ENCODE peak calls at places on chromosomes 4 and X, in five cellular contexts. R, B, P, K and O are unnamed samples.

GRCh38 chr4:100379583-100380105 is 138.2 kb downstream of the EMCN start:
- DNase-seq in K (no peak), P (no peak), B (no peak), R (no peak), O (no peak)

GRCh38 chr4:152780267-152780811 is 585 bp downstream of the ARFIP1 start:
- DNase-seq in R (no peak), K (no peak), B (no peak), P (peak; percentile 37), O (peak; percentile 12)

GRCh38 chr4:169080970-169081369 is 70.9 kb upstream of the CBR4 start:
- DNase-seq in B (no peak), P (no peak), K (no peak), R (no peak), O (no peak)

GRCh38 chr4:37763831-37764230 is 62.7 kb upstream of the PGM2 start:
- DNase-seq in B (no peak), P (no peak), K (no peak), R (no peak), O (no peak)

GRCh38 chr4:140049024-140049923 is 104.7 kb downstream of the MAML3 start:
- DNase-seq in R (peak; percentile 70), K (no peak), B (no peak), P (peak; percentile 88), O (peak; percentile 61)

GRCh38 chr4:52618795-52619590 is 40.1 kb downstream of the USP46 start:
- DNase-seq in P (no peak), B (no peak), K (no peak), R (no peak), O (no peak)

GRCh38 chrX:5876984-5877655 is 351.5 kb downstream of the NLGN4X start:
- DNase-seq in P (peak; percentile 67), K (peak; percentile 8), R (no peak), B (no peak), O (no peak)

GRCh38 chr4:99300934-99301333 is 10.1 kb upstream of the ADH1A start:
- DNase-seq in B (no peak), K (no peak), P (no peak), R (no peak), O (no peak)

GRCh38 chr4:102641796-102642195 is 119.0 kb downstream of the MANBA start:
- DNase-seq in P (no peak), R (no peak), K (no peak), B (no peak), O (no peak)

GRCh38 chr4:159747983-159748382 is 645.1 kb downstream of the RAPGEF2 start:
- DNase-seq in P (no peak), R (no peak), B (no peak), K (no peak), O (no peak)

GRCh38 chr4:15130441-15130840 is 128.2 kb downstream of the CPEB2 start:
- DNase-seq in R (no peak), B (no peak), P (no peak), K (no peak), O (no peak)

GRCh38 chr4:139666735-139667266 is 1.2 kb downstream of the MGST2 start:
- DNase-seq in B (no peak), R (no peak), K (no peak), P (peak; percentile 30), O (peak; percentile 77)

GRCh38 chrX:9465380-9466114 is 689 bp downstream of the TBL1X start:
- DNase-seq in P (peak; percentile 40), K (peak; percentile 27), R (peak; percentile 59), B (no peak), O (no peak)

GRCh38 chrX:635428-636192 is 5.0 kb downstream of the SHOX start:
- DNase-seq in B (no peak), K (no peak), P (peak; percentile 82), R (peak; percentile 19), O (no peak)

GRCh38 chr4:94939791-94940530 is 182.2 kb downstream of the BMPR1B start:
- DNase-seq in B (no peak), P (peak; percentile 16), K (no peak), R (no peak), O (no peak)

GRCh38 chr4:73912191-73912590 is 43.0 kb downstream of the CXCL1 start:
- DNase-seq in R (no peak), B (no peak), K (no peak), P (no peak), O (no peak)

GRCh38 chr4:187208641-187209040 is 485.0 kb upstream of the FAT1 start:
- DNase-seq in K (no peak), P (no peak), B (no peak), R (no peak), O (no peak)

GRCh38 chr4:81606796-81607550 is 135.3 kb upstream of the RASGEF1B start:
- DNase-seq in P (no peak), B (no peak), K (no peak), R (no peak), O (no peak)

GRCh38 chr4:6019316-6020263 is 1.4 kb upstream of the C4orf50 start:
- DNase-seq in K (peak; percentile 65), R (no peak), B (peak; percentile 36), P (peak; percentile 95), O (peak; percentile 13)

GRCh38 chr4:32798471-32798870 is 2078.3 kb downstream of the PCDH7 start:
- DNase-seq in R (no peak), B (no peak), P (no peak), K (no peak), O (no peak)

DNA sequence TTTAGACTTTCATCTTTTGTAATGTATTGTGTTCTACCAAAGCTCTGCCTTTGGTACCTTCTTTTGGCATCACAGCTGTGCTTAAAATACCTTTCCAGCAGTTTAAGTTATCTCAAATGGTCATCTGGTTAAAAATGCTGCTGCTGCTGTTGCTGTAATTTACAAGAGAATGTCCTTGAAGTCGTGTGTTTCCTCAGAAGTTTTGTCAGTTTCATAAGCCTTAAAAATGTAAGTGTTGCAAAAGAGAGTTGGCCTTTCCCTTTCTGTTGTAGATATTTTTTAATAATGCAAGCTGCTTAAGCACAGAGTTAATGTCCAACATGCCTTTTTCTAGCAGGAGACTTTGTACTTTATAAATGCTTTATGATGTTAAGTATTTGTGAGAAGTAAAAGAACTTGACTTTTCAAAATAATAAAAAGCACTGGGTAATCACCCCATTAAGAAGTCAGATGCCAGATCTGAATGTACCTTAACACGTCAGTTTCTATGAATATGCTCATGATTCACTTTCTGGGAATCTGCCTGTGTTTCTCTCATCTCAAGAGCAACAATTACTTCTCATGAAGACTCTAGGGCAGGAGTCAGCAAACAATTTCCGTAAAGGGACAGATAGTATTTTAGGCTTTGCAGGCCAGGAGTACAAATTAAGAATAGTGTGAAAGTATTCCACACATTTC is 35.3 kb upstream of the TENM3 start:
- DNase-seq in K (no peak), R (no peak), B (no peak), P (peak; percentile 41), O (no peak)
- H3K27ac ChIP-seq in K (no peak overlapping the region), R (no peak overlapping the region), B (no peak overlapping the region), P (peak overlapping the region; percentile 18), O (no peak overlapping the region)

GRCh38 chr4:141078871-141079270 is 54.4 kb downstream of the RNF150 start:
- DNase-seq in R (no peak), K (no peak), B (no peak), P (no peak), O (no peak)

GRCh38 chr4:141079393-141079930 is 53.8 kb downstream of the RNF150 start:
- DNase-seq in P (no peak), R (no peak), K (no peak), B (no peak), O (no peak)

GRCh38 chr4:141081921-141082381 is 51.3 kb downstream of the RNF150 start:
- DNase-seq in B (no peak), R (no peak), K (no peak), P (no peak), O (no peak)

GRCh38 chr4:141077611-141078225 is 55.6 kb downstream of the RNF150 start:
- DNase-seq in P (peak; percentile 16), B (no peak), K (no peak), R (no peak), O (no peak)

GRCh38 chr4:141080668-141081067 is 52.6 kb downstream of the RNF150 start:
- DNase-seq in B (no peak), R (no peak), P (peak; percentile 19), K (no peak), O (no peak)
- H3K4me3 ChIP-seq in B (no peak overlapping the region), R (no peak overlapping the region), P (no peak overlapping the region), K (no peak overlapping the region), O (no peak overlapping the region)

GRCh38 chrX:39472161-39472560 is 625.6 kb downstream of the BCOR start:
- DNase-seq in K (no peak), B (no peak), P (no peak), R (no peak), O (no peak)
- H3K27ac ChIP-seq in K (no peak overlapping the region), B (no peak overlapping the region), P (no peak overlapping the region), R (no peak overlapping the region), O (no peak overlapping the region)

DNA sequence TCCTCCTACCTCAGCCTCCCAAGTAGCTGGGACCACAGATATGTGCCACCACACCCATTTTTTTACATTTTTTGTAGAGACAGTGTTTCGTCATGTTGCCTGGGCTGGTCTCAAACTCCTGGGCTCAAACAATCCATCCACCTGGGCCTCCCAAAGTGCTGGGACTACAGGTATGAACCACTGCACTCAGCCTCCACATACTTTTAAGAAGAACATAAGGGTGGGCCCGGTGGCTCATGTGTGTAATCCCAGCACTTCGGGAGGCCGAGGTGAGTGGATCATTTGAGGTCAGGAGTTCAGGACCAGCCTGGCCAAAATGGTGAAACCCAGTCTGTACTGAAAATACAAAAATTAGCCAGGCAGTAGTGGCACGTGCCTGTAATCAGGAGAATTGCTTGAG is 51.5 kb upstream of the MXD4 start:
- DNase-seq in K (no peak), R (no peak), B (no peak), P (no peak), O (no peak)
- H3K4me3 ChIP-seq in K (no peak overlapping the region), R (no peak overlapping the region), B (no peak overlapping the region), P (no peak overlapping the region), O (no peak overlapping the region)

GRCh38 chr4:30744386-30744785 is 24.2 kb downstream of the PCDH7 start:
- DNase-seq in P (no peak), B (no peak), K (no peak), R (no peak), O (no peak)
- H3K27ac ChIP-seq in P (no peak overlapping the region), B (peak overlapping the region; percentile 100), K (no peak overlapping the region), R (no peak overlapping the region), O (no peak overlapping the region)

GRCh38 chrX:129982300-129983246 is at the start of gene BCORL1:
- DNase-seq in K (peak; percentile 87), B (peak; percentile 79), P (peak; percentile 89), R (peak; percentile 90), O (peak; percentile 72)
- H3K4me3 ChIP-seq in K (peak within 1 kb of the TSS; percentile 60), B (peak within 1 kb of the TSS; percentile 41), P (peak within 1 kb of the TSS; percentile 41), R (peak within 1 kb of the TSS; percentile 59), O (no peak within 1 kb of the TSS)

GRCh38 chr4:89681219-89681618 is 155.7 kb downstream of the SNCA start:
- DNase-seq in B (peak; percentile 48), K (peak; percentile 12), P (peak; percentile 78), R (no peak), O (no peak)
- H3K27ac ChIP-seq in B (peak overlapping the region; percentile 54), K (no peak overlapping the region), P (peak overlapping the region; percentile 82), R (no peak overlapping the region), O (no peak overlapping the region)

GRCh38 chr4:21915761-21916160 is 32.8 kb downstream of the KCNIP4 start:
- DNase-seq in P (no peak), R (no peak), B (no peak), K (no peak), O (no peak)
- H3K4me3 ChIP-seq in P (no peak overlapping the region), R (no peak overlapping the region), B (no peak overlapping the region), K (no peak overlapping the region), O (no peak overlapping the region)

GRCh38 chr4:80043534-80043933 is 29.5 kb downstream of the ANTXR2 start:
- DNase-seq in K (no peak), P (no peak), R (no peak), B (no peak), O (no peak)
- H3K27ac ChIP-seq in K (no peak overlapping the region), P (no peak overlapping the region), R (no peak overlapping the region), B (no peak overlapping the region), O (no peak overlapping the region)